ENCODE peak calls at places on chromosomes 11 and 22, in seven cellular contexts. S is activated T-cell treated with anti-CD3 and anti-CD28 coated beads for 4 hours; T is substantia nigra; U is stimulated activated CD8-positive, alpha-beta memory T cell treated with anti-CD3 and anti-CD28 coated beads, Interleukin-4, amount 100 ng/mL, for 4 hours; Q is neuronal stem cell; I is HS-27A; J is KBM-7. E is an unnamed sample.

GRCh38 chr11:96082002-96082899 is 158.3 kb upstream of the MTMR2 start:
- DNase-seq in T (no peak), I (no peak), S (no peak), Q (no peak), U (no peak), J (no peak), E (no peak)

GRCh38 chr11:119764108-119764874 is 35.3 kb upstream of the NECTIN1 start:
- DNase-seq in J (no peak), S (no peak), Q (no peak), I (no peak), U (no peak), T (peak; percentile 38), E (no peak)

GRCh38 chr22:23750744-23751440 is at the start of gene ZNF70:
- DNase-seq in T (peak; percentile 67), I (no peak), Q (peak; percentile 83), J (peak; percentile 79), S (peak; percentile 71), U (peak; percentile 47), E (peak; percentile 80)

GRCh38 chr11:18001191-18001590 is 11.7 kb downstream of the SERGEF start:
- DNase-seq in J (no peak), S (no peak), Q (no peak), U (no peak), I (no peak), T (no peak), E (no peak)

GRCh38 chr11:2276280-2276998 is 6.1 kb upstream of the ASCL2 start:
- DNase-seq in Q (no peak), T (no peak), J (no peak), I (no peak), S (no peak), U (no peak), E (no peak)

GRCh38 chr22:49159711-49160110 is 668.0 kb downstream of the BRD1 start:
- DNase-seq in I (no peak), J (no peak), Q (no peak), U (no peak), T (no peak), S (no peak), E (no peak)

GRCh38 chr11:133957926-133958325 is 1.2 kb upstream of the IGSF9B start:
- DNase-seq in U (no peak), I (no peak), J (no peak), Q (no peak), T (no peak), S (no peak), E (no peak)

GRCh38 chr22:42649261-42650056 is at the start of gene CYB5R3:
- DNase-seq in Q (peak; percentile 66), S (peak; percentile 72), J (peak; percentile 74), U (peak; percentile 15), I (no peak), T (peak; percentile 75), E (peak; percentile 63)

GRCh38 chr11:108672113-108672512 is 7.2 kb downstream of the DDX10 start:
- DNase-seq in T (no peak), J (no peak), U (no peak), I (no peak), S (no peak), Q (no peak), E (no peak)

GRCh38 chr11:47995318-47995717 is 15.0 kb downstream of the PTPRJ start:
- DNase-seq in I (no peak), S (no peak), Q (no peak), U (no peak), J (no peak), T (no peak), E (no peak)

GRCh38 chr11:67372232-67372992 is 986 bp downstream of the CLCF1 start:
- DNase-seq in I (no peak), U (no peak), J (no peak), T (no peak), Q (no peak), S (no peak), E (no peak)

GRCh38 chr11:20474176-20474950 is 86.8 kb downstream of the PRMT3 start:
- DNase-seq in U (no peak), Q (no peak), I (no peak), J (peak; percentile 69), T (no peak), S (no peak), E (no peak)

GRCh38 chr11:78548911-78549572 is 25.6 kb downstream of the NARS2 start:
- DNase-seq in I (no peak), T (no peak), U (no peak), S (no peak), Q (no peak), J (no peak), E (no peak)

GRCh38 chr22:17232406-17232805 is 13.2 kb upstream of the ADA2 start:
- DNase-seq in J (no peak), T (no peak), I (no peak), Q (no peak), U (no peak), S (no peak), E (no peak)

GRCh38 chr22:42500164-42500835 is 19.3 kb downstream of the RRP7A start:
- DNase-seq in I (no peak), U (peak; percentile 52), Q (peak; percentile 65), S (peak; percentile 67), J (no peak), T (peak; percentile 89), E (peak; percentile 71)

GRCh38 chr11:73366953-73367352 is 9.2 kb upstream of the RELT start:
- DNase-seq in U (no peak), J (no peak), I (no peak), Q (no peak), S (no peak), T (no peak), E (no peak)

GRCh38 chr11:63868399-63869064 is 29.6 kb downstream of the MARK2 start:
- DNase-seq in I (no peak), T (no peak), J (peak; percentile 42), S (no peak), U (no peak), Q (no peak), E (no peak)

GRCh38 chr11:122843281-122844150 is 5.2 kb downstream of the CRTAM start:
- DNase-seq in U (no peak), T (no peak), Q (no peak), S (no peak), J (peak; percentile 40), I (no peak), E (peak; percentile 3)

GRCh38 chr11:134020598-134020997 is 48.3 kb upstream of the JAM3 start:
- DNase-seq in Q (no peak), S (no peak), J (no peak), U (no peak), T (no peak), I (no peak), E (no peak)

GRCh38 chr22:20957118-20957690 is 9.9 kb upstream of the AIFM3 start:
- DNase-seq in T (no peak), U (no peak), Q (no peak), J (peak; percentile 19), I (no peak), S (no peak), E (no peak)

GRCh38 chr11:130775306-130776043 is 140.8 kb downstream of the SNX19 start:
- DNase-seq in Q (no peak), S (no peak), I (no peak), T (no peak), U (no peak), J (no peak), E (no peak)

E was measured in activated T-helper 9 cell treated with anti-CD3 and anti-CD28 coated beads, Interleukin-2, amount 50 U/mL, for 16 hours.